ENCODE peak calls at places on chromosomes 16 and 17, in nine cellular contexts. Q is EL; C is stimulated activated CD8-positive, alpha-beta memory T cell treated with anti-CD3 and anti-CD28 coated beads, Interleukin-7, amount 100 ng/mL, for 1 hour; N is left colon; W is mesothelial cell of epicardium; A is NCI-H226; U is activated CD4-positive, alpha-beta T cell treated with anti-CD3 and anti-CD28 coated beads, Interleukin-2, amount 50 U/mL, for 48 hours; S is AG04449; R is kidney tubule cell. J is an unnamed sample.

GRCh38 chr17:79159926-79160325 is 85.3 kb downstream of the ENGASE start:
- DNase-seq in Q (no peak), C (no peak), N (no peak), W (no peak), A (no peak), U (no peak), S (no peak), R (no peak), J (no peak)

GRCh38 chr16:22372882-22373661 is 1.3 kb downstream of the CDR2 start:
- DNase-seq in Q (peak), C (no peak), N (no peak), W (no peak), A (no peak), U (no peak), S (no peak), R (peak), J (no peak)

GRCh38 chr17:31386542-31387075 is 4.9 kb upstream of the RAB11FIP4 start:
- DNase-seq in Q (no peak), C (no peak), N (no peak), W (no peak), A (no peak), U (no peak), S (no peak), R (no peak), J (no peak)

GRCh38 chr17:83007504-83008475 is 71.6 kb upstream of the METRNL start:
- DNase-seq in Q (no peak), C (no peak), N (no peak), W (no peak), A (no peak), U (no peak), S (no peak), R (no peak), J (no peak)

GRCh38 chr16:87487361-87487924 is 5.4 kb downstream of the ZCCHC14 start:
- DNase-seq in Q (no peak), C (no peak), N (peak), W (no peak), A (no peak), U (no peak), S (no peak), R (peak), J (no peak)

GRCh38 chr17:57899822-57900221 is 50.0 kb upstream of the MRPS23 start:
- DNase-seq in Q (peak), C (no peak), N (peak), W (no peak), A (no peak), U (no peak), S (no peak), R (peak), J (no peak)

GRCh38 chr17:48441231-48441711 is 11.3 kb upstream of the SKAP1 start:
- DNase-seq in Q (no peak), C (no peak), N (no peak), W (no peak), A (peak), U (no peak), S (no peak), R (no peak), J (no peak)

GRCh38 chr17:27339836-27340550 is 46.1 kb downstream of the WSB1 start:
- DNase-seq in Q (no peak), C (no peak), N (no peak), W (no peak), A (peak), U (peak), S (no peak), R (peak), J (no peak)

GRCh38 chr17:17375826-17376225 is 72.7 kb downstream of the NT5M start:
- DNase-seq in Q (no peak), C (no peak), N (no peak), W (no peak), A (no peak), U (no peak), S (no peak), R (no peak), J (no peak)

GRCh38 chr17:41625602-41626001 is 1.2 kb upstream of the KRT17 start:
- DNase-seq in Q (no peak), C (no peak), N (no peak), W (no peak), A (no peak), U (no peak), S (no peak), R (no peak), J (no peak)

GRCh38 chr17:68821860-68822693 is 133.1 kb downstream of the ABCA8 start:
- DNase-seq in Q (peak), C (no peak), N (no peak), W (no peak), A (peak), U (no peak), S (peak), R (peak), J (no peak)

GRCh38 chr16:12228607-12229499 is 252.3 kb downstream of the SNX29 start:
- DNase-seq in Q (peak), C (no peak), N (peak), W (no peak), A (peak), U (peak), S (no peak), R (peak), J (peak)

GRCh38 chr17:77540975-77541374 is 400.2 kb downstream of the SEC14L1 start:
- DNase-seq in Q (no peak), C (no peak), N (no peak), W (no peak), A (no peak), U (no peak), S (no peak), R (no peak), J (no peak)

GRCh38 chr17:79952915-79953314 is 82.8 kb downstream of the TBC1D16 start:
- DNase-seq in Q (no peak), C (no peak), N (no peak), W (no peak), A (no peak), U (no peak), S (no peak), R (no peak), J (no peak)

GRCh38 chr17:55818026-55818425 is 67.2 kb downstream of the PCTP start:
- DNase-seq in Q (no peak), C (no peak), N (no peak), W (no peak), A (no peak), U (no peak), S (no peak), R (no peak), J (no peak)

GRCh38 chr16:17397499-17397891 is 73.3 kb downstream of the XYLT1 start:
- DNase-seq in Q (peak), C (no peak), N (peak), W (no peak), A (no peak), U (no peak), S (no peak), R (no peak), J (no peak)

GRCh38 chr17:5123343-5124124 is 7.7 kb downstream of the USP6 start:
- DNase-seq in Q (no peak), C (no peak), N (peak), W (no peak), A (no peak), U (no peak), S (no peak), R (no peak), J (no peak)

GRCh38 chr16:49876716-49877129 is 20.8 kb upstream of the ZNF423 start:
- DNase-seq in Q (peak), C (no peak), N (peak), W (peak), A (peak), U (peak), S (no peak), R (peak), J (no peak)

GRCh38 chr17:50371526-50371925 is 1.5 kb downstream of the MRPL27 start:
- DNase-seq in Q (no peak), C (no peak), N (no peak), W (no peak), A (no peak), U (no peak), S (no peak), R (no peak), J (no peak)

GRCh38 chr17:55571095-55571494 is 59.8 kb upstream of the SMIM36 start:
- DNase-seq in Q (no peak), C (no peak), N (no peak), W (no peak), A (no peak), U (no peak), S (no peak), R (no peak), J (no peak)

J was measured in NCI-H1930.